ENCODE peak calls at places on chromosomes 1 and 21, in ten cellular contexts. One of them, this sample, is unnamed.

GRCh38 chr1:52323731-52324130 is 42.3 kb downstream of the CC2D1B start:
- DNase-seq in mucosa of descending colon: no peak
- DNase-seq in glutamatergic neuron: no peak
- DNase-seq in fibroblast of pulmonary artery: no peak
- DNase-seq in tibial nerve: no peak
- DNase-seq in lung: no peak
- DNase-seq in AG09309: no peak
- DNase-seq in progenitor cell of endocrine pancreas: no peak
- DNase-seq in cardiac muscle cell: no peak
- DNase-seq in chondrocyte: no peak
- DNase-seq in this sample: no peak

GRCh38 chr1:37605806-37606474 is 10.2 kb upstream of the GNL2 start:
- DNase-seq in mucosa of descending colon: no peak
- DNase-seq in glutamatergic neuron: no peak
- DNase-seq in fibroblast of pulmonary artery: peak; percentile 13
- DNase-seq in tibial nerve: no peak
- DNase-seq in lung: no peak
- DNase-seq in AG09309: no peak
- DNase-seq in progenitor cell of endocrine pancreas: no peak
- DNase-seq in cardiac muscle cell: peak; percentile 55
- DNase-seq in chondrocyte: no peak
- DNase-seq in this sample: no peak

GRCh38 chr21:31548688-31549087 is 110.8 kb upstream of the SOD1 start:
- DNase-seq in mucosa of descending colon: no peak
- DNase-seq in glutamatergic neuron: no peak
- DNase-seq in fibroblast of pulmonary artery: no peak
- DNase-seq in tibial nerve: no peak
- DNase-seq in lung: no peak
- DNase-seq in AG09309: no peak
- DNase-seq in progenitor cell of endocrine pancreas: no peak
- DNase-seq in cardiac muscle cell: no peak
- DNase-seq in chondrocyte: no peak
- DNase-seq in this sample: no peak

GRCh38 chr1:209134001-209134400 is 449.5 kb upstream of the CAMK1G start:
- DNase-seq in mucosa of descending colon: no peak
- DNase-seq in glutamatergic neuron: no peak
- DNase-seq in fibroblast of pulmonary artery: no peak
- DNase-seq in tibial nerve: no peak
- DNase-seq in lung: no peak
- DNase-seq in AG09309: no peak
- DNase-seq in progenitor cell of endocrine pancreas: no peak
- DNase-seq in cardiac muscle cell: no peak
- DNase-seq in chondrocyte: no peak
- DNase-seq in this sample: no peak

GRCh38 chr1:16607433-16607851 is 5.9 kb downstream of the NBPF1 start:
- DNase-seq in mucosa of descending colon: peak; percentile 27
- DNase-seq in glutamatergic neuron: no peak
- DNase-seq in fibroblast of pulmonary artery: no peak
- DNase-seq in tibial nerve: no peak
- DNase-seq in lung: peak; percentile 45
- DNase-seq in AG09309: no peak
- DNase-seq in progenitor cell of endocrine pancreas: no peak
- DNase-seq in cardiac muscle cell: no peak
- DNase-seq in chondrocyte: peak; percentile 93
- DNase-seq in this sample: no peak

GRCh38 chr21:36629061-36629460 is 69.9 kb upstream of the SIM2 start:
- DNase-seq in mucosa of descending colon: no peak
- DNase-seq in glutamatergic neuron: no peak
- DNase-seq in fibroblast of pulmonary artery: no peak
- DNase-seq in tibial nerve: no peak
- DNase-seq in lung: no peak
- DNase-seq in AG09309: no peak
- DNase-seq in progenitor cell of endocrine pancreas: no peak
- DNase-seq in cardiac muscle cell: no peak
- DNase-seq in chondrocyte: no peak
- DNase-seq in this sample: no peak

GRCh38 chr1:24237046-24237371 is 49.9 kb upstream of the IFNLR1 start:
- DNase-seq in mucosa of descending colon: no peak
- DNase-seq in glutamatergic neuron: no peak
- DNase-seq in fibroblast of pulmonary artery: no peak
- DNase-seq in tibial nerve: no peak
- DNase-seq in lung: no peak
- DNase-seq in AG09309: no peak
- DNase-seq in progenitor cell of endocrine pancreas: no peak
- DNase-seq in cardiac muscle cell: no peak
- DNase-seq in chondrocyte: no peak
- DNase-seq in this sample: no peak

GRCh38 chr21:43667191-43667904 is 8.0 kb downstream of the RRP1B start:
- DNase-seq in mucosa of descending colon: no peak
- DNase-seq in glutamatergic neuron: no peak
- DNase-seq in fibroblast of pulmonary artery: peak; percentile 61
- DNase-seq in tibial nerve: no peak
- DNase-seq in lung: no peak
- DNase-seq in AG09309: peak; percentile 70
- DNase-seq in progenitor cell of endocrine pancreas: no peak
- DNase-seq in cardiac muscle cell: peak; percentile 86
- DNase-seq in chondrocyte: no peak
- DNase-seq in this sample: no peak

GRCh38 chr1:228228601-228229074 is 20.8 kb downstream of the OBSCN start:
- DNase-seq in mucosa of descending colon: no peak
- DNase-seq in glutamatergic neuron: no peak
- DNase-seq in fibroblast of pulmonary artery: peak; percentile 36
- DNase-seq in tibial nerve: no peak
- DNase-seq in lung: no peak
- DNase-seq in AG09309: peak; percentile 85
- DNase-seq in progenitor cell of endocrine pancreas: no peak
- DNase-seq in cardiac muscle cell: peak; percentile 94
- DNase-seq in chondrocyte: no peak
- DNase-seq in this sample: no peak

GRCh38 chr1:61244114-61244513 is 161.8 kb downstream of the NFIA start:
- DNase-seq in mucosa of descending colon: no peak
- DNase-seq in glutamatergic neuron: no peak
- DNase-seq in fibroblast of pulmonary artery: peak; percentile 75
- DNase-seq in tibial nerve: no peak
- DNase-seq in lung: no peak
- DNase-seq in AG09309: peak; percentile 13
- DNase-seq in progenitor cell of endocrine pancreas: no peak
- DNase-seq in cardiac muscle cell: peak; percentile 81
- DNase-seq in chondrocyte: no peak
- DNase-seq in this sample: no peak

GRCh38 chr1:183093821-183094287 is 70.6 kb downstream of the LAMC1 start:
- DNase-seq in mucosa of descending colon: no peak
- DNase-seq in glutamatergic neuron: no peak
- DNase-seq in fibroblast of pulmonary artery: peak; percentile 33
- DNase-seq in tibial nerve: no peak
- DNase-seq in lung: no peak
- DNase-seq in AG09309: no peak
- DNase-seq in progenitor cell of endocrine pancreas: no peak
- DNase-seq in cardiac muscle cell: peak; percentile 39
- DNase-seq in chondrocyte: no peak
- DNase-seq in this sample: no peak

GRCh38 chr1:211259596-211260126 is 495 bp downstream of the RCOR3 start:
- DNase-seq in mucosa of descending colon: peak; percentile 78
- DNase-seq in glutamatergic neuron: peak; percentile 72
- DNase-seq in fibroblast of pulmonary artery: peak; percentile 61
- DNase-seq in tibial nerve: peak; percentile 19
- DNase-seq in lung: peak; percentile 56
- DNase-seq in AG09309: no peak
- DNase-seq in progenitor cell of endocrine pancreas: no peak
- DNase-seq in cardiac muscle cell: peak; percentile 68
- DNase-seq in chondrocyte: no peak
- DNase-seq in this sample: no peak

GRCh38 chr1:42737257-42737656 is 2.8 kb downstream of the CLDN19 start:
- DNase-seq in mucosa of descending colon: peak; percentile 78
- DNase-seq in glutamatergic neuron: no peak
- DNase-seq in fibroblast of pulmonary artery: no peak
- DNase-seq in tibial nerve: no peak
- DNase-seq in lung: peak; percentile 43
- DNase-seq in AG09309: no peak
- DNase-seq in progenitor cell of endocrine pancreas: no peak
- DNase-seq in cardiac muscle cell: no peak
- DNase-seq in chondrocyte: no peak
- DNase-seq in this sample: no peak

GRCh38 chr1:11158291-11158690 is 30.9 kb upstream of the ANGPTL7 start:
- DNase-seq in mucosa of descending colon: no peak
- DNase-seq in glutamatergic neuron: no peak
- DNase-seq in fibroblast of pulmonary artery: no peak
- DNase-seq in tibial nerve: no peak
- DNase-seq in lung: no peak
- DNase-seq in AG09309: no peak
- DNase-seq in progenitor cell of endocrine pancreas: no peak
- DNase-seq in cardiac muscle cell: no peak
- DNase-seq in chondrocyte: no peak
- DNase-seq in this sample: no peak
- TF ChIP-seq CTCF in mucosa of descending colon: no peak
- TF ChIP-seq CTCF in glutamatergic neuron: no peak
- TF ChIP-seq CTCF in fibroblast of pulmonary artery: no peak
- TF ChIP-seq CTCF in tibial nerve: no peak
- TF ChIP-seq CTCF in lung: no peak
- TF ChIP-seq CTCF in AG09309: peak; percentile 8
- TF ChIP-seq CTCF in progenitor cell of endocrine pancreas: no peak
- TF ChIP-seq CTCF in cardiac muscle cell: no peak
- TF ChIP-seq CTCF in chondrocyte: peak; percentile 53
- TF ChIP-seq CTCF in this sample: no peak

DNA sequence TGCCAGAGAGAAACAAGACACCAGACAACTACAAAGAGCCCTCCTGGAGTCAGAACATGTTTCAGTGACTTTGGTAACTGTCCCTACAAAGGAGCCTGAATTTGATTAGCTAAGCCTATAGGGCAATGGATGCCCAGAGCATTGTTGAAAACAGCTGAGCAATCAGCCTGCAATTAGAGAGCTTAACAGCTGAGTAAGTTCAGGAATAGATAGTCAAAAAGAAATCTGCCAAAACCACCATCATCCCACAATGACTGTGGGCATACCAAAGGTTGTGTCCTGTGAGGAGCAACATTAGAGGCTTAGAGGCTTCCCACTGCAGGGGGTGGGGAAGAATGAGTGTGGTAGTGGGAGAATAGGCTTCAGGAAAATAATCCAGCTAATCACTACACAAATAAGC is 32.1 kb downstream of the SH3BP5L start:
- DNase-seq in mucosa of descending colon: no peak
- DNase-seq in glutamatergic neuron: no peak
- DNase-seq in fibroblast of pulmonary artery: no peak
- DNase-seq in tibial nerve: no peak
- DNase-seq in lung: no peak
- DNase-seq in AG09309: no peak
- DNase-seq in progenitor cell of endocrine pancreas: no peak
- DNase-seq in cardiac muscle cell: no peak
- DNase-seq in chondrocyte: no peak
- DNase-seq in this sample: no peak
- TF ChIP-seq CTCF in mucosa of descending colon: no peak
- TF ChIP-seq CTCF in glutamatergic neuron: no peak
- TF ChIP-seq CTCF in fibroblast of pulmonary artery: no peak
- TF ChIP-seq CTCF in tibial nerve: no peak
- TF ChIP-seq CTCF in lung: no peak
- TF ChIP-seq CTCF in AG09309: no peak
- TF ChIP-seq CTCF in progenitor cell of endocrine pancreas: no peak
- TF ChIP-seq CTCF in cardiac muscle cell: no peak
- TF ChIP-seq CTCF in chondrocyte: no peak
- TF ChIP-seq CTCF in this sample: no peak

GRCh38 chr1:59776960-59777852 is 37.5 kb upstream of the HOOK1 start:
- DNase-seq in mucosa of descending colon: no peak
- DNase-seq in glutamatergic neuron: no peak
- DNase-seq in fibroblast of pulmonary artery: peak; percentile 45
- DNase-seq in tibial nerve: no peak
- DNase-seq in lung: no peak
- DNase-seq in AG09309: no peak
- DNase-seq in progenitor cell of endocrine pancreas: no peak
- DNase-seq in cardiac muscle cell: peak; percentile 26
- DNase-seq in chondrocyte: no peak
- DNase-seq in this sample: no peak
- TF ChIP-seq CTCF in mucosa of descending colon: no peak
- TF ChIP-seq CTCF in glutamatergic neuron: no peak
- TF ChIP-seq CTCF in fibroblast of pulmonary artery: peak; percentile 19
- TF ChIP-seq CTCF in tibial nerve: no peak
- TF ChIP-seq CTCF in lung: no peak
- TF ChIP-seq CTCF in AG09309: peak; percentile 32
- TF ChIP-seq CTCF in progenitor cell of endocrine pancreas: no peak
- TF ChIP-seq CTCF in cardiac muscle cell: peak; percentile 12
- TF ChIP-seq CTCF in chondrocyte: peak; percentile 55
- TF ChIP-seq CTCF in this sample: no peak

GRCh38 chr1:3907621-3908165 is 7.6 kb upstream of the C1orf174 start:
- DNase-seq in mucosa of descending colon: peak; percentile 11
- DNase-seq in glutamatergic neuron: peak; percentile 14
- DNase-seq in fibroblast of pulmonary artery: no peak
- DNase-seq in tibial nerve: no peak
- DNase-seq in lung: no peak
- DNase-seq in AG09309: no peak
- DNase-seq in progenitor cell of endocrine pancreas: no peak
- DNase-seq in cardiac muscle cell: no peak
- DNase-seq in chondrocyte: peak; percentile 82
- DNase-seq in this sample: no peak

GRCh38 chr1:3905953-3906671 is 6.0 kb upstream of the C1orf174 start:
- DNase-seq in mucosa of descending colon: no peak
- DNase-seq in glutamatergic neuron: peak; percentile 19
- DNase-seq in fibroblast of pulmonary artery: no peak
- DNase-seq in tibial nerve: no peak
- DNase-seq in lung: no peak
- DNase-seq in AG09309: no peak
- DNase-seq in progenitor cell of endocrine pancreas: no peak
- DNase-seq in cardiac muscle cell: no peak
- DNase-seq in chondrocyte: peak; percentile 84
- DNase-seq in this sample: no peak

GRCh38 chr1:3905266-3905952 is 5.3 kb upstream of the C1orf174 start:
- DNase-seq in mucosa of descending colon: no peak
- DNase-seq in glutamatergic neuron: peak; percentile 3
- DNase-seq in fibroblast of pulmonary artery: no peak
- DNase-seq in tibial nerve: no peak
- DNase-seq in lung: no peak
- DNase-seq in AG09309: no peak
- DNase-seq in progenitor cell of endocrine pancreas: no peak
- DNase-seq in cardiac muscle cell: no peak
- DNase-seq in chondrocyte: peak; percentile 60
- DNase-seq in this sample: no peak

GRCh38 chr1:3906672-3907020 is 6.6 kb upstream of the C1orf174 start:
- DNase-seq in mucosa of descending colon: no peak
- DNase-seq in glutamatergic neuron: peak; percentile 12
- DNase-seq in fibroblast of pulmonary artery: no peak
- DNase-seq in tibial nerve: no peak
- DNase-seq in lung: no peak
- DNase-seq in AG09309: no peak
- DNase-seq in progenitor cell of endocrine pancreas: no peak
- DNase-seq in cardiac muscle cell: no peak
- DNase-seq in chondrocyte: peak; percentile 90
- DNase-seq in this sample: no peak

DNA sequence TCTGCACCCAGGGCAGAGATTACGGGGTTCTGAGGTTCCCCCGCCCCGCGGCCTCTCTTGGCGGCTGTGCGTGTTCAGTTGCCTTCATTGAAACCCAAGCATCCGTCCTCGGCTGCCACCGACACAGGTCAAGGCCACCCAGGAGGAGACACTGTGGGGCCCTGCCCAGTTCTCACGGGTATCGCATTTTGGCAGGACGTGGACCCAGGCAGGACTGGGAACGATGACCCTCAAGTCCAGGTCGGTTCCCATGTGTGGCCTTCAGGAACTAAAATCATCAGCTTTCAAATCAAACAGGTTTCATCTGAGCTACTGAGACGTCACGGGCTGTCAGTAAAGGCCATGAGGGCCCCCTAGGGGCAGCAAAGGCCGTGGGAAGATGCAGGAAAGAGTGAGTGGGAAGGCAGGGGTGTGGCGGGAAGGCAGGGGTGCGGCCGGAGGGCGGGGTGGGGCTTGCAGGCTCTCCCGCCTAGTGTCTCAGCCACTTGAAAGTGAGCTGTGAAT is 7.0 kb upstream of the C1orf174 start:
- DNase-seq in mucosa of descending colon: no peak
- DNase-seq in glutamatergic neuron: peak; percentile 51
- DNase-seq in fibroblast of pulmonary artery: no peak
- DNase-seq in tibial nerve: no peak
- DNase-seq in lung: no peak
- DNase-seq in AG09309: no peak
- DNase-seq in progenitor cell of endocrine pancreas: no peak
- DNase-seq in cardiac muscle cell: no peak
- DNase-seq in chondrocyte: peak; percentile 77
- DNase-seq in this sample: peak; percentile 35
- TF ChIP-seq CTCF in mucosa of descending colon: no peak
- TF ChIP-seq CTCF in glutamatergic neuron: no peak
- TF ChIP-seq CTCF in fibroblast of pulmonary artery: no peak
- TF ChIP-seq CTCF in tibial nerve: no peak
- TF ChIP-seq CTCF in lung: no peak
- TF ChIP-seq CTCF in AG09309: no peak
- TF ChIP-seq CTCF in progenitor cell of endocrine pancreas: peak; percentile 20
- TF ChIP-seq CTCF in cardiac muscle cell: no peak
- TF ChIP-seq CTCF in chondrocyte: peak; percentile 11
- TF ChIP-seq CTCF in this sample: no peak